ENCODE peak calls at places on chromosomes 12 and 14, in six cellular contexts. R is psoas muscle, X is cardiac muscle cell, G is substantia nigra, J is dorsolateral prefrontal cortex, Q is upper lobe of right lung. W is an unnamed sample.

GRCh38 chr12:116015525-116015924 is 262.0 kb downstream of the MED13L start:
- DNase-seq in R (no peak), J (no peak), G (no peak), Q (no peak), X (peak; percentile 75), W (no peak)

GRCh38 chr14:34711169-34711568 is 3.2 kb downstream of the CFL2 start:
- DNase-seq in J (no peak), X (peak; percentile 78), G (peak; percentile 8), R (no peak), Q (no peak), W (peak; percentile 29)

GRCh38 chr12:109739747-109740693 is 26.4 kb downstream of the FAM222A start:
- DNase-seq in Q (peak; percentile 47), X (peak; percentile 5), J (peak; percentile 13), G (no peak), R (peak; percentile 12), W (no peak)

GRCh38 chr12:12806784-12807516 is 6.2 kb upstream of the DDX47 start:
- DNase-seq in R (no peak), G (no peak), X (no peak), J (no peak), Q (no peak), W (no peak)

GRCh38 chr12:69475237-69475984 is 5.2 kb downstream of the FRS2 start:
- DNase-seq in R (no peak), G (no peak), Q (no peak), X (peak; percentile 72), J (no peak), W (no peak)

GRCh38 chr14:65151329-65152010 is 49.2 kb upstream of the MAX start:
- DNase-seq in X (no peak), G (no peak), J (no peak), Q (no peak), R (no peak), W (no peak)

GRCh38 chr14:56814468-56815074 is 4.3 kb upstream of the OTX2 start:
- DNase-seq in J (no peak), G (no peak), R (no peak), X (no peak), Q (no peak), W (no peak)

GRCh38 chr14:104871656-104872468 is 6.8 kb downstream of the CEP170B start:
- DNase-seq in G (no peak), X (no peak), Q (no peak), R (no peak), J (no peak), W (no peak)

GRCh38 chr12:107169200-107169599 is 75.9 kb upstream of the CRY1 start:
- DNase-seq in R (no peak), X (no peak), J (no peak), G (no peak), Q (no peak), W (no peak)

GRCh38 chr14:105080161-105080560 is 14.9 kb upstream of the GPR132 start:
- DNase-seq in X (no peak), G (no peak), Q (peak; percentile 18), R (no peak), J (no peak), W (no peak)

GRCh38 chr12:29547844-29548243 is 50.4 kb upstream of the OVCH1 start:
- DNase-seq in R (no peak), Q (no peak), G (no peak), J (no peak), X (no peak), W (no peak)

GRCh38 chr12:29556363-29556762 is 58.9 kb upstream of the OVCH1 start:
- DNase-seq in X (no peak), G (no peak), Q (no peak), J (no peak), R (no peak), W (no peak)

GRCh38 chr12:29551879-29552278 is 54.4 kb upstream of the OVCH1 start:
- DNase-seq in R (no peak), Q (no peak), G (no peak), J (no peak), X (no peak), W (no peak)

GRCh38 chr12:29552324-29552927 is 54.9 kb upstream of the OVCH1 start:
- DNase-seq in X (peak; percentile 79), J (peak; percentile 45), G (peak; percentile 14), Q (peak; percentile 68), R (peak; percentile 58), W (peak; percentile 27)

GRCh38 chr12:29552994-29553748 is 55.7 kb upstream of the OVCH1 start:
- DNase-seq in J (no peak), R (no peak), G (no peak), Q (no peak), X (no peak), W (no peak)
- H3K27ac ChIP-seq in J (no peak overlapping the region), R (peak overlapping the region; percentile 69), G (no peak overlapping the region), Q (no peak overlapping the region), X (no peak overlapping the region), W (no peak overlapping the region)

DNA sequence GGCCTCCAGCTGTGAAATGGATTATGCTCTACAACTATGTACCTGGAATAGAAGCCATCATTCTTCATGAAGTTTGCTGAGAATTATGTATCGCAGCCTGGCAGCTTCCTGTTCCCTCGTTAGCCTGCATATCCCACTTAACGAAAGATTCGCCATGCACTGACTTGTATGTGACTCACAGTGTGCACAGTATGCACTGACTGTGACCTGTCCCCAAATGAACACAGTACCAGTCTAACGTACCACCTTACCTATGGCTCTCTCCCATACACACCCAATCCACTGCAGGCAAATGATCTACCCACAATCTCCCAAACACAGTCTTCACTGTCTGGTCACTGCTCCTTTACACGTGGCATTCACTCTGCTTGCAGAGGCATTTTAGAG is 163.5 kb upstream of the EEA1 start:
- DNase-seq in Q (no peak), G (no peak), J (no peak), X (no peak), R (no peak), W (no peak)
- H3K27ac ChIP-seq in Q (no peak overlapping the region), G (no peak overlapping the region), J (no peak overlapping the region), X (no peak overlapping the region), R (no peak overlapping the region), W (no peak overlapping the region)

GRCh38 chr12:121812921-121813896 is 9.4 kb downstream of the SETD1B start:
- DNase-seq in X (peak; percentile 34), G (no peak), R (peak; percentile 15), Q (no peak), J (no peak), W (peak; percentile 21)
- H3K27ac ChIP-seq in X (no peak overlapping the region), G (no peak overlapping the region), R (peak overlapping the region; percentile 36), Q (no peak overlapping the region), J (no peak overlapping the region), W (no peak overlapping the region)

GRCh38 chr12:101856030-101856429 is 21.4 kb upstream of the DRAM1 start:
- DNase-seq in Q (no peak), J (no peak), R (no peak), G (no peak), X (no peak), W (no peak)

GRCh38 chr12:101855364-101855884 is 22.0 kb upstream of the DRAM1 start:
- DNase-seq in R (no peak), X (no peak), J (no peak), G (no peak), Q (no peak), W (no peak)

GRCh38 chr12:101854747-101855146 is 22.6 kb upstream of the DRAM1 start:
- DNase-seq in R (no peak), J (no peak), X (no peak), Q (no peak), G (no peak), W (no peak)

GRCh38 chr12:101850199-101850598 is 19.4 kb upstream of the GNPTAB start:
- DNase-seq in R (no peak), X (no peak), Q (no peak), G (no peak), J (no peak), W (no peak)

DNA sequence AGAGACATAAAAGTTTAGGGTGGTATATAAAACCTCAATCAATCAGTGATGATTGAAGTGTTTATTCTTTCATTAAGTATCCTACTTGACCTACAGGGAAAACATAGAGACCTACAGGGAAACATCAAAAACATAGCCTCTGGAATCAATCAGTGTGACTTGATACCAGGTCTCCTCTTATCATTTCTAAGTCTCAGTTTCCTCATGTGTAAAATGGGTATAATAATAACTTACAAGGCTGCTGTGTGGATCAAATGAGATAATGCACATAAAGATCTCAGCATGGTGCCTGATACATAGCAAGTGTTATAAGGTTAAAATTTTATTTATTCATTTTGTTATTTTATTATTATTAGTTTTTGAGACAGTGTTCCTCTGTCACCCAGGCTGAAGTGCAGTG is 22.2 kb upstream of the GNPTAB start:
- DNase-seq in G (no peak), R (no peak), J (no peak), Q (no peak), X (no peak), W (no peak)
- H3K27ac ChIP-seq in G (no peak overlapping the region), R (no peak overlapping the region), J (no peak overlapping the region), Q (no peak overlapping the region), X (no peak overlapping the region), W (no peak overlapping the region)

DNA sequence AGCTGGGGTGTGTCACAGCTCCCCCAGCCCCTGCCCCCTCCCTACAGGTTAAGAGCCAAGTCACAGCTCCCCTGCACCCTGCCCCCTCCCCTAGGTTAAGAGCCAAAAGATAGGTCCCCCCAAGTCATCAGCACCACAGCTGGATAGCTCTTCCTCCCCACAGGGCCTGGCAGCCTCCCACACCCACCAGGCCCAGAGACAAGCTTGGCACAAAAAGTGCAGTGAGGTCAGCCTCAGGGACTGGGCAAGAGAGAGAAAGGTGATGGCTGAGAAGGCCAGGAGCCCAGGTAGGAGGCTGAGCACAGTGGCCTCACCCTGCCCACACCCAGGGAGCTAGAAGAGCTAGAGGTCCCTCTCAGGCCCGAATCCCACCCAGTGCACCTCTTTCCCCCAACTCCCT is 8.7 kb downstream of the ITGA7 start:
- DNase-seq in G (no peak), X (no peak), J (no peak), Q (no peak), R (no peak), W (no peak)
- H3K27ac ChIP-seq in G (no peak overlapping the region), X (no peak overlapping the region), J (no peak overlapping the region), Q (no peak overlapping the region), R (peak overlapping the region; percentile 92), W (peak overlapping the region; percentile 20)

GRCh38 chr12:1966561-1967211 is 37.6 kb downstream of the DCP1B start:
- DNase-seq in G (no peak), Q (no peak), R (no peak), J (no peak), X (no peak), W (no peak)
- H3K27ac ChIP-seq in G (no peak overlapping the region), Q (no peak overlapping the region), R (no peak overlapping the region), J (no peak overlapping the region), X (peak overlapping the region; percentile 93), W (no peak overlapping the region)